ENCODE peak calls at places on chromosome 11, in five cellular contexts. E is esophagus muscularis mucosa, R is GM12878, T is ovary, F is suprapubic skin. H is an unnamed sample. For H3K4me1 and H3K36me3, the result is how much of the 10 kb centered on the place peaks cover.

GRCh38 chr11:67504023-67504949 is 877 bp downstream of the PITPNM1 start:
- DNase-seq in T (no peak), R (no peak), E (no peak), F (no peak), H (no peak)

GRCh38 chr11:119014209-119014924 is 3.8 kb downstream of the RPS25 start:
- DNase-seq in F (no peak), R (no peak), T (no peak), E (no peak), H (no peak)

GRCh38 chr11:92136792-92137191 is 87.8 kb upstream of the FAT3 start:
- DNase-seq in E (no peak), R (no peak), F (no peak), T (no peak), H (no peak)

GRCh38 chr11:23723861-23724260 is 773.0 kb upstream of the LUZP2 start:
- DNase-seq in R (peak), E (no peak), T (no peak), F (no peak), H (no peak)

GRCh38 chr11:60786811-60787567 is 1.9 kb downstream of the MS4A10 start:
- DNase-seq in T (peak), F (no peak), R (no peak), E (no peak), H (peak)

GRCh38 chr11:75514596-75514995 is 11.1 kb downstream of the GDPD5 start:
- DNase-seq in R (no peak), T (no peak), E (no peak), F (no peak), H (no peak)

GRCh38 chr11:34495239-34495723 is 18.3 kb downstream of the ELF5 start:
- DNase-seq in F (no peak), R (no peak), E (no peak), T (no peak), H (no peak)

GRCh38 chr11:28963189-28963588 is 855.0 kb downstream of the METTL15 start:
- DNase-seq in T (no peak), F (no peak), R (no peak), E (no peak), H (no peak)

GRCh38 chr11:77203901-77204755 is 76.1 kb downstream of the MYO7A start:
- DNase-seq in E (no peak), T (peak), F (no peak), R (no peak), H (no peak)

GRCh38 chr11:119100246-119100959 is 1.2 kb downstream of the DPAGT1 start:
- DNase-seq in T (no peak), F (no peak), E (no peak), R (no peak), H (no peak)

GRCh38 chr11:8640305-8640932 is 42.0 kb downstream of the TRIM66 start:
- DNase-seq in R (no peak), T (no peak), F (no peak), E (no peak), H (no peak)

GRCh38 chr11:6856871-6857270 is 6.0 kb upstream of the OR10A2 start:
- DNase-seq in E (no peak), T (no peak), R (no peak), F (no peak), H (no peak)

GRCh38 chr11:46296520-46297448 is 19.3 kb downstream of the CREB3L1 start:
- DNase-seq in R (no peak), F (no peak), T (peak), E (no peak), H (no peak)

GRCh38 chr11:133966924-133967598 is 10.3 kb upstream of the IGSF9B start:
- DNase-seq in F (no peak), T (no peak), R (no peak), E (no peak), H (no peak)

GRCh38 chr11:27571151-27571840 is 64.7 kb upstream of the LIN7C start:
- DNase-seq in R (no peak), E (no peak), F (no peak), T (no peak), H (no peak)

GRCh38 chr11:2298795-2299747 is 2.6 kb downstream of the C11orf21 start:
- DNase-seq in E (peak), R (no peak), T (no peak), F (peak), H (no peak)

GRCh38 chr11:34146411-34146810 is 41.0 kb downstream of the NAT10 start:
- DNase-seq in F (no peak), E (no peak), R (no peak), T (no peak), H (no peak)

GRCh38 chr11:1765871-1766718 is 2.4 kb upstream of the CTSD start:
- DNase-seq in F (no peak), R (no peak), T (no peak), E (no peak), H (no peak)

GRCh38 chr11:58334708-58335107 is 24.2 kb downstream of the OR5B17 start:
- DNase-seq in E (no peak), R (no peak), T (no peak), F (no peak), H (no peak)

GRCh38 chr11:118033443-118033842 is 43.4 kb upstream of the TMPRSS4 start:
- DNase-seq in E (peak), T (no peak), F (no peak), R (no peak), H (no peak)

GRCh38 chr11:65444314-65445051 is 21.9 kb downstream of the NEAT1 start:
- DNase-seq in R (no peak), E (peak), T (no peak), F (no peak), H (no peak)

GRCh38 chr11:120660024-120660565 is 148.5 kb downstream of the GRIK4 start:
- DNase-seq in F (no peak), T (no peak), E (no peak), R (no peak), H (no peak)

GRCh38 chr11:73372371-73372993 is 3.7 kb upstream of the RELT start:
- DNase-seq in R (no peak), F (no peak), E (no peak), T (no peak), H (no peak)

GRCh38 chr11:12155696-12156095 is 45.3 kb downstream of the MICAL2 start:
- DNase-seq in F (no peak), E (no peak), T (no peak), R (no peak), H (no peak)

GRCh38 chr11:12158926-12159325 is 48.5 kb downstream of the MICAL2 start:
- DNase-seq in R (no peak), T (no peak), E (no peak), F (no peak), H (no peak)

GRCh38 chr11:12157241-12157661 is 46.9 kb downstream of the MICAL2 start:
- DNase-seq in R (no peak), T (no peak), E (no peak), F (no peak), H (no peak)

GRCh38 chr11:12156301-12157140 is 46.1 kb downstream of the MICAL2 start:
- DNase-seq in F (no peak), R (no peak), E (no peak), T (peak), H (no peak)

DNA sequence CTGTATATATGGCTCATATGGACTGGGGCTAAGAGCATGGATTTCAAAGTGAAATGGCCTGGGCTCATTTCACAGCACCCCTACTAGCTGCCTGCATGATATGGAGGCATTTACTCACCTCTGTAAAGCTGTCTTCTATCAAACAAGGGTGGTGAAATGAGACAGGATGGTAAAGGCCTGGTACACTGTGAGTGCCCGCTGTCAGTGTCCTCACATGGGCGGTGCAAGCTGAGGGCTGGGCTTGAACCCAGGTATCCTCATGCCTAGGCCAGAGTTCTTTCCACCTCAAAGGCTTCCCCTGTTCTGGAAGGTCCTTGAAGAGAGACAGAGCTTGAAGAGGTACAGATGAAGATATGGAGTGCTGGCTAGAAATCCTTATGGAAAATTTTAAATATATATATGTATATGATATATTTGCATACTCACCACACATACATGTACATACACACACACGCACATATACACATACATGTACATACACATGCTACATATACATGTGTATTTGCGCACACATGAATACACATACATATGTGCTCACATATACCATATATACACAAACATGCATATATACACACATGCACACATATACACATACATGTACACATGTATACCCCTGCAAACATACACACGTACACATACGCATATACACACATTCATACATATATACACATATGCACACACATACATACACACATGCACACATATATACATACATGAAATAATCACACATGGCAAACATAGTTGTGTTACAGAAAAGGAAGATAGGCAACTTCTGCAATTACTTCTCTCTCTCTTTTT is 44.7 kb downstream of the MICAL2 start:
- DNase-seq in T (no peak), F (no peak), E (no peak), R (no peak), H (no peak)
- H3K4me1 ChIP-seq in T (under half), F (under half), E (half or more), R (under half), H (under half)

GRCh38 chr11:124592627-124593026 is 18.6 kb upstream of the PANX3 start:
- DNase-seq in F (no peak), R (no peak), E (no peak), T (no peak), H (no peak)
- TF ChIP-seq EP300 in F (no peak), R (no peak), E (no peak), T (no peak), H (no peak)

GRCh38 chr11:113847111-113847510 is 28.3 kb downstream of the USP28 start:
- DNase-seq in R (no peak), F (no peak), T (no peak), E (no peak), H (no peak)

GRCh38 chr11:113850188-113850587 is 25.2 kb downstream of the USP28 start:
- DNase-seq in T (no peak), R (no peak), F (no peak), E (no peak), H (no peak)

GRCh38 chr11:113847580-113847979 is 27.8 kb downstream of the USP28 start:
- DNase-seq in R (no peak), T (no peak), E (no peak), F (no peak), H (no peak)

DNA sequence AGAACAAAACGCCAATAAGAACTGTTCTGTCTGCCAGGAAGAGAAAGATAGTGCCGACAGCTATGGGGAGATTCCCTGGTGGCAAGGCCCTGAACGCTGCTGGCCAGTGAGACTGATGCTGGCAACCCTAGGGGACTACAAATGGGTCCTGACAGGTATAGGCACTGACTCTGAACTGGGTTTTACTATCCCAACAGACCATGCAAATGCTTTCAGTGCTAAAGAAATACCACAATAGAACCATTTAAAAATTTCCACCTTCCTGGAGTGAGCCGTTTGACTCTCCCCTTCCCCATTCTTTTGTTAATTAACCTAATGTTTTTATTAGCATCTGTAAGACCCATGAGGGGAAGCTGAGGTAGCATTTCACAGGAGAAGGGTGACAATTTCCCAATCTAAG is 25.7 kb downstream of the USP28 start:
- DNase-seq in R (no peak), T (no peak), E (no peak), F (no peak), H (no peak)
- H3K36me3 ChIP-seq in R (under half), T (under half), E (under half), F (under half), H (under half)

DNA sequence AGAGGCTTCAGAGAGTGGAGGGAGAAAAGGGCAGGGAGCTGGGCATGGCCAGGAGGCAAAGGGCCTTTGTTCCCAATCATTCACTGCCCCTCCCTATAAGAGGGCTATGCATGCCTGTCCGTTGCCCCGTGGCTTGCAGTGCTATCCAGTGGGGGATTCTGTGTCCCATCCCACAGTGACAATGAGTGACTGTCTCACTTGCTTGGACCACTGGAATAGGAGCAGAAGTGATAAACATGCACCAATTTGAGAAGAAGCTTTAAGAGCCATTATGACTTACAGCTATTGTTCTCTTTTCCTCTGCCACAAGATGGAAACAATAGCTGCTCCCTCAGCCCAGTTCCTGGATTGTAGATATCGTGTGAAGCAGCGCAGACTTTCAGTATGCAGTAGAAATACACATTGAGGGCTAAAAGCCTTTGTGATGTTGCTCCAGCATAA is 39.5 kb downstream of the GALNT18 start:
- DNase-seq in R (no peak), F (no peak), E (no peak), T (no peak), H (no peak)
- H3K4me1 ChIP-seq in R (under half), F (under half), E (half or more), T (under half), H (under half)